ENCODE peak calls at places on chromosomes 7 and 10, in six cellular contexts. One of them, this sample, is unnamed.

GRCh38 chr7:41955475-41956243 is 252.8 kb upstream of the INHBA start:
- DNase-seq in neuronal stem cell: peak
- DNase-seq in A549: peak
- DNase-seq in stomach: peak
- DNase-seq in AG04450: peak
- DNase-seq in CD8-positive, alpha-beta T cell: no peak
- DNase-seq in this sample: peak

GRCh38 chr7:127437241-127437640 is 44.7 kb upstream of the ZNF800 start:
- DNase-seq in stomach: no peak
- DNase-seq in CD8-positive, alpha-beta T cell: no peak
- DNase-seq in AG04450: no peak
- DNase-seq in neuronal stem cell: no peak
- DNase-seq in A549: no peak
- DNase-seq in this sample: no peak

GRCh38 chr7:131087756-131088658 is 239.7 kb upstream of the MKLN1 start:
- DNase-seq in A549: no peak
- DNase-seq in stomach: no peak
- DNase-seq in CD8-positive, alpha-beta T cell: no peak
- DNase-seq in AG04450: no peak
- DNase-seq in neuronal stem cell: no peak
- DNase-seq in this sample: no peak

GRCh38 chr7:85521108-85521694 is 334.3 kb upstream of the SEMA3D start:
- DNase-seq in stomach: no peak
- DNase-seq in A549: no peak
- DNase-seq in AG04450: peak
- DNase-seq in CD8-positive, alpha-beta T cell: no peak
- DNase-seq in neuronal stem cell: no peak
- DNase-seq in this sample: no peak

GRCh38 chr10:96991313-96991841 is 159.3 kb downstream of the LCOR start:
- DNase-seq in A549: no peak
- DNase-seq in stomach: no peak
- DNase-seq in CD8-positive, alpha-beta T cell: no peak
- DNase-seq in AG04450: peak
- DNase-seq in neuronal stem cell: no peak
- DNase-seq in this sample: peak

GRCh38 chr10:60209874-60210584 is 179.6 kb downstream of the ANK3 start:
- DNase-seq in A549: no peak
- DNase-seq in CD8-positive, alpha-beta T cell: no peak
- DNase-seq in stomach: no peak
- DNase-seq in neuronal stem cell: no peak
- DNase-seq in AG04450: no peak
- DNase-seq in this sample: no peak

GRCh38 chr10:33114451-33114944 is 156.5 kb upstream of the ITGB1 start:
- DNase-seq in A549: no peak
- DNase-seq in AG04450: no peak
- DNase-seq in neuronal stem cell: no peak
- DNase-seq in CD8-positive, alpha-beta T cell: no peak
- DNase-seq in stomach: no peak
- DNase-seq in this sample: peak

GRCh38 chr7:45890902-45891461 is 2.7 kb downstream of the IGFBP1 start:
- DNase-seq in A549: no peak
- DNase-seq in CD8-positive, alpha-beta T cell: no peak
- DNase-seq in AG04450: no peak
- DNase-seq in stomach: no peak
- DNase-seq in neuronal stem cell: peak
- DNase-seq in this sample: no peak

GRCh38 chr7:121954803-121955202 is 81.8 kb downstream of the PTPRZ1 start:
- DNase-seq in AG04450: peak
- DNase-seq in stomach: no peak
- DNase-seq in CD8-positive, alpha-beta T cell: no peak
- DNase-seq in neuronal stem cell: no peak
- DNase-seq in A549: no peak
- DNase-seq in this sample: peak

GRCh38 chr10:63520463-63521388 is 475 bp upstream of the REEP3 start:
- DNase-seq in stomach: peak
- DNase-seq in A549: peak
- DNase-seq in neuronal stem cell: peak
- DNase-seq in AG04450: no peak
- DNase-seq in CD8-positive, alpha-beta T cell: peak
- DNase-seq in this sample: peak

GRCh38 chr7:18497800-18498199 is 2.3 kb downstream of the HDAC9 start:
- DNase-seq in A549: no peak
- DNase-seq in stomach: no peak
- DNase-seq in CD8-positive, alpha-beta T cell: no peak
- DNase-seq in AG04450: no peak
- DNase-seq in neuronal stem cell: no peak
- DNase-seq in this sample: no peak

GRCh38 chr10:99681553-99681952 is 22.2 kb downstream of the ENTPD7 start:
- DNase-seq in AG04450: peak
- DNase-seq in A549: no peak
- DNase-seq in stomach: no peak
- DNase-seq in CD8-positive, alpha-beta T cell: no peak
- DNase-seq in neuronal stem cell: no peak
- DNase-seq in this sample: peak

GRCh38 chr10:63713191-63714144 is 192.3 kb downstream of the REEP3 start:
- DNase-seq in AG04450: no peak
- DNase-seq in stomach: peak
- DNase-seq in CD8-positive, alpha-beta T cell: no peak
- DNase-seq in A549: no peak
- DNase-seq in neuronal stem cell: peak
- DNase-seq in this sample: peak

GRCh38 chr7:130996841-130997231 is 262.8 kb upstream of the KLF14 start:
- DNase-seq in CD8-positive, alpha-beta T cell: no peak
- DNase-seq in stomach: peak
- DNase-seq in neuronal stem cell: no peak
- DNase-seq in A549: no peak
- DNase-seq in AG04450: no peak
- DNase-seq in this sample: peak

GRCh38 chr10:95451568-95452524 is 109.3 kb downstream of the SORBS1 start:
- DNase-seq in A549: no peak
- DNase-seq in CD8-positive, alpha-beta T cell: no peak
- DNase-seq in stomach: no peak
- DNase-seq in neuronal stem cell: no peak
- DNase-seq in AG04450: no peak
- DNase-seq in this sample: no peak

GRCh38 chr7:132815696-132816334 is 239.5 kb upstream of the PLXNA4 start:
- DNase-seq in CD8-positive, alpha-beta T cell: no peak
- DNase-seq in AG04450: no peak
- DNase-seq in neuronal stem cell: no peak
- DNase-seq in A549: no peak
- DNase-seq in stomach: no peak
- DNase-seq in this sample: no peak

GRCh38 chr7:155355176-155355575 is 57.5 kb downstream of the INSIG1 start:
- DNase-seq in CD8-positive, alpha-beta T cell: no peak
- DNase-seq in neuronal stem cell: no peak
- DNase-seq in A549: no peak
- DNase-seq in AG04450: no peak
- DNase-seq in stomach: no peak
- DNase-seq in this sample: no peak

GRCh38 chr10:7494034-7494433 is 83.2 kb upstream of the SFMBT2 start:
- DNase-seq in stomach: no peak
- DNase-seq in AG04450: no peak
- DNase-seq in A549: no peak
- DNase-seq in CD8-positive, alpha-beta T cell: no peak
- DNase-seq in neuronal stem cell: no peak
- DNase-seq in this sample: no peak

GRCh38 chr10:132961-133898 is 2.0 kb upstream of the ZMYND11 start:
- DNase-seq in neuronal stem cell: no peak
- DNase-seq in CD8-positive, alpha-beta T cell: no peak
- DNase-seq in A549: no peak
- DNase-seq in AG04450: no peak
- DNase-seq in stomach: no peak
- DNase-seq in this sample: peak

GRCh38 chr10:80502621-80503583 is 34.8 kb upstream of the SH2D4B start:
- DNase-seq in CD8-positive, alpha-beta T cell: no peak
- DNase-seq in stomach: peak
- DNase-seq in AG04450: no peak
- DNase-seq in neuronal stem cell: no peak
- DNase-seq in A549: no peak
- DNase-seq in this sample: no peak

GRCh38 chr10:49397036-49397999 is 1.4 kb upstream of the DRGX start:
- DNase-seq in AG04450: no peak
- DNase-seq in CD8-positive, alpha-beta T cell: no peak
- DNase-seq in neuronal stem cell: peak
- DNase-seq in stomach: no peak
- DNase-seq in A549: no peak
- DNase-seq in this sample: no peak
- H3K4me3 ChIP-seq in AG04450: no peak
- H3K4me3 ChIP-seq in CD8-positive, alpha-beta T cell: no peak
- H3K4me3 ChIP-seq in neuronal stem cell: no peak
- H3K4me3 ChIP-seq in stomach: no peak
- H3K4me3 ChIP-seq in A549: peak
- H3K4me3 ChIP-seq in this sample: no peak

DNA sequence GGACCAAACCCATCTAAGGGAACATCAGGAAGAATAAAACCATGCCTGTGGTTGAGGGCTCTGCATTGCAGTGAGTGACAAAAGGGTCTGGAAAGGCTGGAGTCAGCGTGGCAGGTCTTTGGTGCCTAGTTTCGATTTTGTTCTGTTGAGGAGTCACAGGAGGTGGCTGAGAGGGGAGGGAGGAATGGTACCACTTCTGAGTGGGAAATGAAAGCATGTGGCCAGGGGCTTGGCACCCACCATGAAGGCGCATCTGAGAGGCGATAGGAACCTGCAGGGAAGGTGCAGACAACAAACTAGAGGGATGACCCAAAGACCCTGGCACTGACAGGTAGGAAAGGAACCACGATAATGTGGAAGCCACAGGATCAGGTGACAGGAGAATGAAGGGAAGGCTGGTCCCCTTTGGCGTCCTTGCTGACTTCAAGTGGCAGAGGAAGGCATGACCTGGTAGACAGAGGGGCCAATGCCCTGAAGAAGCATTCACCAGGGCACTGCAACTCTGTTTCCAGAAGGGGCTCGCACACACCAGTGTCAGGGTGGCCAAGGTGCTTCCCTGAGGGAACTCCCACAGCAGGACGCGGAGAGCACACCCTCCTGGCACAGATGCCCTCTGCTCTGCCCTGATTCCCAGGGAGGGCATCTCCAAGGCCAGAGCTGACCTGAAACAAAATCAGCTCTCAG is 41.7 kb downstream of the HIPK2 start:
- DNase-seq in AG04450: no peak
- DNase-seq in A549: no peak
- DNase-seq in neuronal stem cell: no peak
- DNase-seq in CD8-positive, alpha-beta T cell: no peak
- DNase-seq in stomach: no peak
- DNase-seq in this sample: no peak
- H3K27ac ChIP-seq in AG04450: no peak
- H3K27ac ChIP-seq in A549: peak
- H3K27ac ChIP-seq in neuronal stem cell: no peak
- H3K27ac ChIP-seq in CD8-positive, alpha-beta T cell: no peak
- H3K27ac ChIP-seq in stomach: peak
- H3K27ac ChIP-seq in this sample: peak

GRCh38 chr7:74030861-74031260 is 2.9 kb downstream of the ELN start:
- DNase-seq in A549: no peak
- DNase-seq in CD8-positive, alpha-beta T cell: no peak
- DNase-seq in AG04450: no peak
- DNase-seq in stomach: no peak
- DNase-seq in neuronal stem cell: no peak
- DNase-seq in this sample: no peak

GRCh38 chr7:74028321-74028812 is 394 bp downstream of the ELN start:
- DNase-seq in neuronal stem cell: no peak
- DNase-seq in stomach: no peak
- DNase-seq in CD8-positive, alpha-beta T cell: no peak
- DNase-seq in A549: no peak
- DNase-seq in AG04450: no peak
- DNase-seq in this sample: no peak

GRCh38 chr7:74027683-74028320 is at the start of gene ELN:
- DNase-seq in AG04450: no peak
- DNase-seq in A549: no peak
- DNase-seq in neuronal stem cell: no peak
- DNase-seq in stomach: peak
- DNase-seq in CD8-positive, alpha-beta T cell: no peak
- DNase-seq in this sample: no peak

GRCh38 chr7:74029991-74030415 is 2.0 kb downstream of the ELN start:
- DNase-seq in CD8-positive, alpha-beta T cell: no peak
- DNase-seq in AG04450: no peak
- DNase-seq in A549: no peak
- DNase-seq in stomach: no peak
- DNase-seq in neuronal stem cell: no peak
- DNase-seq in this sample: no peak

GRCh38 chr7:74029094-74029785 is 1.3 kb downstream of the ELN start:
- DNase-seq in A549: no peak
- DNase-seq in CD8-positive, alpha-beta T cell: no peak
- DNase-seq in AG04450: no peak
- DNase-seq in stomach: no peak
- DNase-seq in neuronal stem cell: no peak
- DNase-seq in this sample: no peak
- H3K4me3 ChIP-seq in A549: no peak
- H3K4me3 ChIP-seq in CD8-positive, alpha-beta T cell: no peak
- H3K4me3 ChIP-seq in AG04450: no peak
- H3K4me3 ChIP-seq in stomach: peak
- H3K4me3 ChIP-seq in neuronal stem cell: peak
- H3K4me3 ChIP-seq in this sample: no peak

GRCh38 chr7:730501-731439 is 3.7 kb upstream of the PRKAR1B start:
- DNase-seq in stomach: no peak
- DNase-seq in neuronal stem cell: no peak
- DNase-seq in AG04450: peak
- DNase-seq in A549: no peak
- DNase-seq in CD8-positive, alpha-beta T cell: no peak
- DNase-seq in this sample: peak

GRCh38 chr7:732094-732541 is 5.0 kb upstream of the PRKAR1B start:
- DNase-seq in CD8-positive, alpha-beta T cell: peak
- DNase-seq in neuronal stem cell: no peak
- DNase-seq in AG04450: no peak
- DNase-seq in stomach: peak
- DNase-seq in A549: peak
- DNase-seq in this sample: peak

GRCh38 chr7:734214-734613 is 7.1 kb upstream of the PRKAR1B start:
- DNase-seq in stomach: no peak
- DNase-seq in neuronal stem cell: no peak
- DNase-seq in A549: no peak
- DNase-seq in AG04450: no peak
- DNase-seq in CD8-positive, alpha-beta T cell: no peak
- DNase-seq in this sample: no peak

GRCh38 chr7:731440-732085 is 4.5 kb upstream of the PRKAR1B start:
- DNase-seq in stomach: no peak
- DNase-seq in A549: no peak
- DNase-seq in CD8-positive, alpha-beta T cell: no peak
- DNase-seq in AG04450: no peak
- DNase-seq in neuronal stem cell: no peak
- DNase-seq in this sample: no peak

DNA sequence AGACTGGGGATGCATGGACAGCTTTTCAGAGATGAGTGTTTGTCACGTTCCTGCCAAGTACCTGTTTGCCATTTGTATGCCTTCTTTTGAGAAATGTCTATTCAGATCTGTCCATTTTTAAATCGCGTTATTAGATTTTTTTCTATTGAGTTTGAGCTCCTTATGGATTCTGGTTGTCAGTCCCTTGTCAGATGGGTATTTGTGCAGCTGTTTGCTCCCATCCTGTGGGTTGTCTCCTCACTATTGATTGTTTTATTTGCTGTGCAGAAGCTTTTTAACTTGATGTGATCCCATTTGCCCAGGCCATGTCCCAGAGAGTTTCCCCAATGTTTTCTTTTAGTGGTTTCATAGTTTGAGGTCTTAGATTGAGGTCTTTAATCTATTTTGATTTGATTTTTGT is 5.5 kb upstream of the PRKAR1B start:
- DNase-seq in AG04450: no peak
- DNase-seq in CD8-positive, alpha-beta T cell: no peak
- DNase-seq in stomach: no peak
- DNase-seq in A549: no peak
- DNase-seq in neuronal stem cell: no peak
- DNase-seq in this sample: no peak
- H3K27ac ChIP-seq in AG04450: no peak
- H3K27ac ChIP-seq in CD8-positive, alpha-beta T cell: no peak
- H3K27ac ChIP-seq in stomach: peak
- H3K27ac ChIP-seq in A549: no peak
- H3K27ac ChIP-seq in neuronal stem cell: no peak
- H3K27ac ChIP-seq in this sample: no peak